ENCODE peak calls at places on chromosomes 7 and 10, in six cellular contexts. B is NCI-H460, R is T-cell, N is SK-N-DZ, E is GM23338, M is T-helper 1 cell. X is an unnamed sample.

GRCh38 chr10:76172020-76172419 is 740.6 kb downstream of the LRMDA start:
- DNase-seq in B (no peak), R (no peak), N (no peak), E (no peak), M (no peak), X (no peak)

GRCh38 chr10:114876602-114877300 is 55.2 kb downstream of the FHIP2A start:
- DNase-seq in B (peak; percentile 71), R (peak; percentile 7), N (peak; percentile 80), E (peak; percentile 96), M (peak; percentile 1), X (no peak)

GRCh38 chr7:54839538-54840213 is 80.7 kb upstream of the SEC61G start:
- DNase-seq in B (peak; percentile 50), R (no peak), N (peak; percentile 75), E (peak; percentile 77), M (no peak), X (peak; percentile 5)

GRCh38 chr7:23477170-23477525 is 6.9 kb upstream of the IGF2BP3 start:
- DNase-seq in B (no peak), R (no peak), N (no peak), E (no peak), M (no peak), X (no peak)

GRCh38 chr7:87000344-87000743 is 59.1 kb downstream of the ELAPOR2 start:
- DNase-seq in B (no peak), R (no peak), N (no peak), E (no peak), M (no peak), X (no peak)

GRCh38 chr10:33215635-33216034 is 118.8 kb downstream of the NRP1 start:
- DNase-seq in B (no peak), R (no peak), N (no peak), E (no peak), M (no peak), X (no peak)

GRCh38 chr10:126006906-126007305 is 110.5 kb downstream of the FANK1 start:
- DNase-seq in B (no peak), R (no peak), N (no peak), E (no peak), M (no peak), X (no peak)

GRCh38 chr7:79504607-79505389 is 51.3 kb upstream of the MAGI2 start:
- DNase-seq in B (no peak), R (no peak), N (no peak), E (peak; percentile 32), M (no peak), X (no peak)

GRCh38 chr7:112495820-112496462 is 15.2 kb downstream of the LSMEM1 start:
- DNase-seq in B (peak; percentile 58), R (peak; percentile 16), N (peak; percentile 83), E (peak; percentile 85), M (peak; percentile 11), X (no peak)

GRCh38 chr7:115680921-115681320 is 349.6 kb downstream of the TFEC start:
- DNase-seq in B (no peak), R (no peak), N (no peak), E (peak; percentile 17), M (no peak), X (no peak)

GRCh38 chr10:90587081-90587491 is 270.8 kb downstream of the HTR7 start:
- DNase-seq in B (no peak), R (no peak), N (no peak), E (no peak), M (no peak), X (no peak)

GRCh38 chr10:100531761-100532160 is 2.1 kb upstream of the NDUFB8 start:
- DNase-seq in B (no peak), R (no peak), N (no peak), E (no peak), M (no peak), X (no peak)

GRCh38 chr7:69817096-69817495 is 218.8 kb downstream of the AUTS2 start:
- DNase-seq in B (no peak), R (no peak), N (no peak), E (no peak), M (no peak), X (no peak)

GRCh38 chr10:132444877-132445351 is 47.9 kb downstream of the PWWP2B start:
- DNase-seq in B (peak; percentile 49), R (no peak), N (no peak), E (no peak), M (no peak), X (no peak)

GRCh38 chr10:64089648-64090047 is 568.4 kb downstream of the REEP3 start:
- DNase-seq in B (no peak), R (no peak), N (no peak), E (no peak), M (no peak), X (no peak)

GRCh38 chr10:43340101-43340500 is 31.3 kb upstream of the FXYD4 start:
- DNase-seq in B (no peak), R (no peak), N (no peak), E (no peak), M (no peak), X (no peak)

GRCh38 chr7:123974326-123974908 is 49.4 kb downstream of the SPAM1 start:
- DNase-seq in B (no peak), R (no peak), N (no peak), E (no peak), M (no peak), X (no peak)

GRCh38 chr7:22949944-22950343 is 64.0 kb downstream of the HYCC1 start:
- DNase-seq in B (no peak), R (no peak), N (peak; percentile 8), E (peak; percentile 58), M (no peak), X (no peak)